ENCODE peak calls at places on chromosome 15, in nine cellular contexts. Z, K, I, E, O, C, Y, F and A are unnamed samples.

GRCh38 chr15:92118162-92118935 is 264.8 kb downstream of the SLCO3A1 start:
- DNase-seq in Z (no peak), K (peak), I (no peak), E (no peak), O (no peak), C (no peak), Y (no peak), F (no peak), A (no peak)

GRCh38 chr15:66075947-66076346 is 177.6 kb downstream of the MEGF11 start:
- DNase-seq in Z (no peak), K (no peak), I (no peak), E (no peak), O (no peak), C (no peak), Y (no peak), F (no peak), A (no peak)

GRCh38 chr15:81092559-81092902 is 41.5 kb upstream of the CFAP161 start:
- DNase-seq in Z (no peak), K (no peak), I (no peak), E (no peak), O (no peak), C (no peak), Y (no peak), F (no peak), A (no peak)

GRCh38 chr15:70264014-70264492 is 166.3 kb upstream of the TLE3 start:
- DNase-seq in Z (no peak), K (no peak), I (no peak), E (no peak), O (no peak), C (no peak), Y (no peak), F (peak), A (peak)

GRCh38 chr15:48790716-48791115 is 20.2 kb downstream of the CEP152 start:
- DNase-seq in Z (no peak), K (no peak), I (no peak), E (no peak), O (no peak), C (no peak), Y (no peak), F (no peak), A (no peak)

GRCh38 chr15:33358303-33358702 is 47.5 kb downstream of the RYR3 start:
- DNase-seq in Z (no peak), K (no peak), I (no peak), E (no peak), O (peak), C (no peak), Y (no peak), F (no peak), A (no peak)

GRCh38 chr15:77027697-77028450 is 32.9 kb downstream of the PSTPIP1 start:
- DNase-seq in Z (no peak), K (no peak), I (peak), E (no peak), O (no peak), C (no peak), Y (no peak), F (peak), A (peak)

GRCh38 chr15:74044267-74045110 is 37.9 kb downstream of the GOLGA6A start:
- DNase-seq in Z (no peak), K (no peak), I (no peak), E (no peak), O (no peak), C (no peak), Y (no peak), F (no peak), A (no peak)

GRCh38 chr15:22887157-22887951 is 48.9 kb downstream of the NIPA2 start:
- DNase-seq in Z (no peak), K (peak), I (no peak), E (no peak), O (peak), C (no peak), Y (no peak), F (peak), A (no peak)

GRCh38 chr15:82100116-82100795 is 54.4 kb upstream of the MEX3B start:
- DNase-seq in Z (no peak), K (peak), I (peak), E (no peak), O (no peak), C (no peak), Y (no peak), F (no peak), A (no peak)

GRCh38 chr15:82106671-82107070 is 60.9 kb upstream of the MEX3B start:
- DNase-seq in Z (no peak), K (no peak), I (no peak), E (no peak), O (peak), C (no peak), Y (no peak), F (no peak), A (no peak)

GRCh38 chr15:82098674-82099073 is 52.9 kb upstream of the MEX3B start:
- DNase-seq in Z (no peak), K (no peak), I (no peak), E (no peak), O (no peak), C (no peak), Y (no peak), F (no peak), A (no peak)

GRCh38 chr15:82105458-82106205 is 59.8 kb upstream of the MEX3B start:
- DNase-seq in Z (no peak), K (peak), I (no peak), E (no peak), O (peak), C (no peak), Y (no peak), F (no peak), A (no peak)

DNA sequence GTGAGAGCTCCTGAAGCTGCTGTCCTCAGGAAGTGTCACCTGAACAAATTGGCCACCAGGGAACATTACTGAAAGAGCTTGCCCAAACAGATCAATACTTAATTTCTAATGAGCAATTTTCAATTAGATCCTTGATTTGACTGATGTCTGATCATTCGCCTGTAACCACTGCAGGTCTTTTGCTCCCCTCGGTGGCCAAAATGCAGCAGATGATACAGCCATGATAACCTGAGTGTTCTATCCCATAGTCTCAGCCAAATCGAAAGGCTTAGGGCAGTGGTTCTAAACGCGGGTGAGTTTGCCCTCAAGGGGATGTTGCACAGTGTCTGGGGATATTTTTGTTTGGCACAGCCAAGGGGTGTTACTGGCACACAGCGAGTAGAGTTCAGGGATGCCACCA is 57.7 kb upstream of the MEX3B start:
- DNase-seq in Z (no peak), K (no peak), I (no peak), E (no peak), O (no peak), C (no peak), Y (no peak), F (no peak), A (no peak)
- TF ChIP-seq CTCF in Z (no peak), K (peak), I (peak), E (no peak), O (peak), C (no peak), Y (no peak), F (peak), A (no peak)

GRCh38 chr15:79185199-79185598 is 94.6 kb upstream of the RASGRF1 start:
- DNase-seq in Z (peak), K (no peak), I (peak), E (peak), O (no peak), C (peak), Y (no peak), F (peak), A (no peak)
- TF ChIP-seq CTCF in Z (peak), K (peak), I (peak), E (no peak), O (peak), C (peak), Y (peak), F (no peak), A (no peak)

DNA sequence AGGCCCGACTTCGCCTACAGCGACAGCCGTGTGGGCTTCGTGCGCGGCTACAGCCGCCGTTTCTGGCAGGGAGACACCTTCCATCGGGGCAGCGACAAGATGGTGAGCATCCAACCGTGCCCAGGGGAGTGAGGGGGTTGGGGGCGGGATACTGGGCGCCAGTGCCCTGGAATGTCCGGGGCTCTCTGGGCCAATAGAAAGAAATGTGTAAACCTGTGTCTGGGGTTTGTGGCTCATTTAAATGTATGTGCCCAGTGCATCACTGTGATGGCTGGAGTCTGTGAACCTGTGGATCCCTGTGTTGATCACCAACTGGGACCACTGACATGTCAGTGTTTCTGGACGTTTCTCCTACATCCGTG is 423 bp downstream of the CHAC1 start:
- DNase-seq in Z (no peak), K (no peak), I (no peak), E (no peak), O (no peak), C (no peak), Y (no peak), F (peak), A (no peak)
- TF ChIP-seq CTCF in Z (no peak), K (no peak), I (no peak), E (no peak), O (no peak), C (no peak), Y (no peak), F (no peak), A (no peak)

DNA sequence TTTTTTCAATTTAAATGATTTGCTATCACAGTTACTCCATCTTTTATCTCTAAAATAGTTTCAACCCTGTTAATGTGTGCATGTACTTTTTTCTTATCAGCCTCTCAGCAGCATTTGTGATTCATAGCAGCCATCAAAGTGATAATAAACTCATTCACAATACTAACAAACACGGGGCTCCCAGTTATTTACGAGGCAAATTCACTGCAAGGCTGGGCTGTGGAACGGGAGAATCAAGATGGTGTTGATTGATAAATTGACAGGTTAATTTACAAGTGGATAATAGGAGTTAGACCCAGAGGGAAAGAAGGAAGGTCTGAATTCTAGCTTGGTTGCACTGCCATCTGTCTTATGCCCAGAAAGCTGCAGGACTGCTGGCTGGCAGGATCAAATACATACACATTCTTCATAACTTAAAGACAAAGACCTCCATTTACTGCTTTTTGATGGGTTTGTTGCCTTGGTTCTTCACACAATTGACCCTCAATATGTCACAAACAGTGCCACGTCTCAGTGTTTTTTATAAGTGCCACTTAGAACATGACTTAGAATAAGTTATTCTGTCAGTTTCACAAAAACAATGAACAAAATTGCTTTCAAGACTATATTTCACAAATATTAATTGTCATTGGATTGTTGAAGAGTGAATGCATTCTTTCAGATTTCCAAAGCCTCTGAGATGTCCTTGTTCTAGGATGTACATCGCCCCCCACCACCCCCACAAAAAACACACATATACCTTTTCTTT is 562.8 kb downstream of the NR2F2 start:
- DNase-seq in Z (peak), K (no peak), I (peak), E (no peak), O (peak), C (no peak), Y (no peak), F (peak), A (no peak)
- TF ChIP-seq CTCF in Z (peak), K (no peak), I (peak), E (no peak), O (peak), C (peak), Y (peak), F (no peak), A (no peak)

DNA sequence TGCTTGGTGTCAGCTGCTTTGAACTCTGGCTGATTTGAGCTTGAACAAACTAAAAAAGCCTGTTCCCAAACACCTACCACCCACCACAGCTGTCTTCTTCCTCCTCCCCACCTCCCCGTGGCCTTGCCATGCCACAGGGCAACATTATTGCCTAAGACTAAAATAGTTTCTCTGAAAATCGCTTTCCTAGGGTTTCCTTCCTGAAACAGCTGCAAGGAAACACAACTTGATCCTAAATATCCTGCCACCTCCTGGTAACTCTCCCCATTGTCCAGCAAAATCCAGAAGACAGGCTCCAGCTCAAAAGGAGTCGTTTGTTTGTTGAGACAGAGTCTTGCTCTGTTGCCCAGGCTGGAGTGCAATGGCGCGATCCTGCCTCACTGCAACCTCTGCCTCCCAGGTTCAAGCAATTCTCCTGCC is 193.9 kb upstream of the TPM1 start:
- DNase-seq in Z (no peak), K (peak), I (no peak), E (no peak), O (peak), C (no peak), Y (no peak), F (no peak), A (no peak)
- TF ChIP-seq CTCF in Z (no peak), K (peak), I (no peak), E (no peak), O (peak), C (no peak), Y (no peak), F (no peak), A (no peak)